ENCODE peak calls at places on chromosomes 6 and 20, in ten cellular contexts. E is transverse colon, W is vagina, H is HepG2, A is GM23338, G is GM12878, B is prostate gland, D is stomach, Y is Panc1, L is HCT116. Q is an unnamed sample.

GRCh38 chr6:109687271-109687721 is 3.7 kb downstream of the AK9 start:
- DNase-seq in E (no peak), W (no peak), H (no peak), A (no peak), G (no peak), B (no peak), D (no peak), Y (peak; percentile 30), L (no peak), Q (no peak)

GRCh38 chr6:125853740-125854139 is 63.0 kb downstream of the NCOA7 start:
- DNase-seq in E (no peak), W (no peak), H (no peak), A (no peak), G (no peak), B (no peak), D (no peak), Y (no peak), L (no peak), Q (no peak)

GRCh38 chr6:155287762-155288161 is 23.9 kb downstream of the CLDN20 start:
- DNase-seq in E (no peak), W (no peak), H (no peak), A (no peak), G (no peak), B (no peak), D (no peak), Y (no peak), L (no peak), Q (no peak)

GRCh38 chr6:35663001-35663400 is 25.7 kb downstream of the FKBP5 start:
- DNase-seq in E (no peak), W (no peak), H (no peak), A (no peak), G (no peak), B (peak; percentile 13), D (no peak), Y (no peak), L (no peak), Q (no peak)

GRCh38 chr6:158185729-158186456 is 17.7 kb downstream of the GTF2H5 start:
- DNase-seq in E (no peak), W (no peak), H (no peak), A (no peak), G (no peak), B (no peak), D (no peak), Y (no peak), L (no peak), Q (no peak)

GRCh38 chr6:4102687-4103244 is 23.8 kb upstream of the FAM217A start:
- DNase-seq in E (no peak), W (no peak), H (peak; percentile 98), A (no peak), G (no peak), B (peak; percentile 30), D (peak; percentile 34), Y (no peak), L (no peak), Q (no peak)

GRCh38 chr6:152959333-152959732 is 23.5 kb downstream of the FBXO5 start:
- DNase-seq in E (no peak), W (no peak), H (no peak), A (no peak), G (no peak), B (no peak), D (no peak), Y (no peak), L (no peak), Q (no peak)

GRCh38 chr6:10449751-10450150 is 34.9 kb upstream of the TFAP2A start:
- DNase-seq in E (no peak), W (no peak), H (no peak), A (no peak), G (no peak), B (no peak), D (no peak), Y (no peak), L (no peak), Q (no peak)

GRCh38 chr6:136958168-136958567 is 36.1 kb downstream of the SLC35D3 start:
- DNase-seq in E (no peak), W (no peak), H (no peak), A (peak; percentile 45), G (no peak), B (no peak), D (no peak), Y (no peak), L (no peak), Q (no peak)

GRCh38 chr6:28683945-28684538 is 158.4 kb downstream of the GPX5 start:
- DNase-seq in E (peak; percentile 8), W (no peak), H (peak; percentile 68), A (peak; percentile 78), G (no peak), B (peak; percentile 27), D (no peak), Y (peak; percentile 18), L (peak; percentile 60), Q (no peak)

GRCh38 chr6:169051371-169051770 is 202.3 kb downstream of the THBS2 start:
- DNase-seq in E (no peak), W (no peak), H (no peak), A (no peak), G (no peak), B (no peak), D (no peak), Y (no peak), L (no peak), Q (no peak)

GRCh38 chr6:37972994-37973757 is 153.6 kb downstream of the ZFAND3 start:
- DNase-seq in E (no peak), W (no peak), H (no peak), A (no peak), G (no peak), B (no peak), D (no peak), Y (no peak), L (no peak), Q (no peak)

GRCh38 chr6:124441430-124441829 is 520.8 kb upstream of the RNF217 start:
- DNase-seq in E (no peak), W (no peak), H (no peak), A (no peak), G (no peak), B (no peak), D (no peak), Y (no peak), L (no peak), Q (no peak)

GRCh38 chr6:2020909-2021308 is 224.5 kb downstream of the GMDS start:
- DNase-seq in E (no peak), W (no peak), H (no peak), A (peak; percentile 51), G (no peak), B (no peak), D (no peak), Y (no peak), L (no peak), Q (no peak)

GRCh38 chr20:41650221-41650948 is 32.2 kb upstream of the CHD6 start:
- DNase-seq in E (peak; percentile 55), W (no peak), H (no peak), A (peak; percentile 27), G (no peak), B (peak; percentile 87), D (peak; percentile 69), Y (no peak), L (no peak), Q (no peak)

GRCh38 chr6:45477785-45478184 is 100.1 kb upstream of the SUPT3H start:
- DNase-seq in E (no peak), W (no peak), H (no peak), A (no peak), G (no peak), B (no peak), D (no peak), Y (no peak), L (no peak), Q (no peak)

DNA sequence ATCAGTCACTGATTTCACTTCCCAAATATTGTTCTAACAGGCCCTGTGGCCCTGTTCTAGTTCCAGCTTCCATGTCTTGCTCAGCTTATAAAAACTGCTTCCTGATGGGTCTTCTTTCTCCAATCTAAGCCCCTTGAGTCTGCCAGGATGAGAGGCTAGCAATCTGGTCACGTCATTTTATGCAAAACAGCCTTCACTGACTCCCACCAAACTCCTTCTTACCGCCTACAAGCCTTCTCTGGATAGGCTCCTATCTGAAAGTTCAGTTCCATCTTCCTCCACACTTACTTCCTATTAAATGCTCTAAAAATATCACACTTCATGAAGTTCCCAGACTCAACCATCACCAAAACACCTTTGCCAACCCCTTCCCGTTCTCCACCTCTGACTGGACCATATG is 15.5 kb downstream of the CRNKL1 start:
- DNase-seq in E (no peak), W (no peak), H (no peak), A (no peak), G (no peak), B (no peak), D (no peak), Y (no peak), L (no peak), Q (no peak)
- H3K36me3 ChIP-seq in E (peaks cover 75% of the 10 kb centered on the region), W (no peaks in the 10 kb centered on the region), H (peaks cover 43% of the 10 kb centered on the region), A (peaks cover 47% of the 10 kb centered on the region), G (peaks cover 35% of the 10 kb centered on the region), B (peaks cover 13% of the 10 kb centered on the region), D (peaks cover 79% of the 10 kb centered on the region), Y (peaks cover 44% of the 10 kb centered on the region), L (peaks cover 55% of the 10 kb centered on the region), Q (peaks cover 100% of the 10 kb centered on the region)

DNA sequence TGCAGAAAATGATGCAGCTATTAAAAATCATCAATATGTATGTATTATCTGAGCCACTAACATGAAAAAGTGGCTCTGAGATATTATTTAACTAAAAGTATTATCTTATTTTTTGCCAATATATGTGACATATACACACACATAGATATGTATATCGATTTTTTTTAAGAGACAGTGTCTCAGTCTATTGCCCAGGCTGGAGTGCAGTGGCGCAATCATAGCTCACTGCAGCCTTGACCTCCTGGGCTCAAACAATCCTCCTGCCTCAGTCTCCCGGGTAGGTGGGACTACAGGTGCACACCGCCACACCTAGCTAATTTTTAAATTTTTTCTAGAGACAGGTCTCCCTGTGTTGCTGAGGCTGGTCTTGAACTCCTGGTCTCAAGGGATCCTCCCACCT is 1.6 kb upstream of the TRAF3IP2 start:
- DNase-seq in E (no peak), W (no peak), H (no peak), A (no peak), G (no peak), B (no peak), D (no peak), Y (no peak), L (no peak), Q (no peak)
- TF ChIP-seq POLR2AphosphoS5 in E (no peak), W (no peak), H (no peak), A (no peak), G (no peak), B (no peak), D (no peak), Y (no peak), L (no peak), Q (no peak)

GRCh38 chr20:44166008-44166407 is 21.0 kb downstream of the JPH2 start:
- DNase-seq in E (no peak), W (no peak), H (peak; percentile 53), A (no peak), G (no peak), B (no peak), D (no peak), Y (no peak), L (no peak), Q (no peak)
- H3K27ac ChIP-seq in E (peak overlapping the region; percentile 85), W (no peak overlapping the region), H (no peak overlapping the region), A (no peak overlapping the region), G (no peak overlapping the region), B (no peak overlapping the region), D (peak overlapping the region; percentile 59), Y (no peak overlapping the region), L (no peak overlapping the region), Q (no peak overlapping the region)

DNA sequence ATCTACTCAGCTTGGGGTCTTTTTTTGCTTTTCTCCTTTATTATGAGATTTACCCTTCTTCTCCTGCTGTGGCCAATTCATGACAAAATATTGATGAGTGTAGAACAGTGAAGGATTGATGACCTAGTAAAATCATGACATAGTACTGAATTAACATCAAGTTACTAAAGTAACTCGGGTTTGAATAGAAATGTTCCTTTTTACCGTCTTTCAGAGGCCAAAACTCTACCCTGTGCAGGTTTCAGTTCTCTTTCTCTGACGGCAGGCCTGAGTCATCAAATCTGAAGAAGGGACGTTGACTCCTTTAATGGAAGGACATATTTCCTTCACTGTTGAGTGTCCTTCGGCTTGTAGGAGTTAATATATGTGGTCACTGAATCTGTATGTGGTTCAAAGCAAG is 80.7 kb downstream of the RREB1 start:
- DNase-seq in E (no peak), W (no peak), H (no peak), A (no peak), G (peak; percentile 57), B (no peak), D (no peak), Y (no peak), L (no peak), Q (no peak)
- H3K36me3 ChIP-seq in E (peaks cover 24% of the 10 kb centered on the region), W (no peaks in the 10 kb centered on the region), H (peaks cover 39% of the 10 kb centered on the region), A (no peaks in the 10 kb centered on the region), G (peaks cover 55% of the 10 kb centered on the region), B (no peaks in the 10 kb centered on the region), D (peaks cover 25% of the 10 kb centered on the region), Y (peaks cover 21% of the 10 kb centered on the region), L (peaks cover 12% of the 10 kb centered on the region), Q (peaks cover 27% of the 10 kb centered on the region)